ENCODE peak calls at places on chromosomes 5 and 9, in four cellular contexts. K, R, W and T are unnamed samples.

GRCh38 chr5:180589771-180590542 is 1.3 kb downstream of the SCGB3A1 start:
- DNase-seq in R (no peak), W (no peak), K (no peak), T (no peak)

GRCh38 chr9:4967521-4967920 is 17.6 kb upstream of the JAK2 start:
- DNase-seq in K (no peak), R (no peak), W (no peak), T (no peak)

GRCh38 chr5:149990518-149991376 is 9.7 kb downstream of the TIGD6 start:
- DNase-seq in W (peak), K (peak), R (peak), T (no peak)

GRCh38 chr9:23258569-23258968 is 567.5 kb downstream of the ELAVL2 start:
- DNase-seq in K (no peak), R (no peak), W (no peak), T (no peak)

GRCh38 chr5:120564013-120564412 is 99.9 kb downstream of the PRR16 start:
- DNase-seq in R (no peak), K (no peak), W (no peak), T (no peak)

GRCh38 chr5:126972062-126972895 is 58.1 kb downstream of the MARCHF3 start:
- DNase-seq in W (peak), K (no peak), R (no peak), T (no peak)

GRCh38 chr9:93307468-93308157 is 123.7 kb downstream of the WNK2 start:
- DNase-seq in K (peak), W (no peak), R (no peak), T (no peak)

GRCh38 chr5:92562065-92562464 is 1019.0 kb downstream of the NR2F1-AS1 start:
- DNase-seq in W (no peak), K (no peak), R (no peak), T (no peak)

GRCh38 chr5:36728697-36729543 is 122.5 kb downstream of the SLC1A3 start:
- DNase-seq in K (no peak), W (peak), R (no peak), T (no peak)

GRCh38 chr9:78235296-78235770 is 542 bp upstream of the CEP78 start:
- DNase-seq in K (no peak), R (no peak), W (peak), T (no peak)

GRCh38 chr9:129333961-129334743 is 156.1 kb upstream of the IER5L start:
- DNase-seq in R (peak), W (peak), K (peak), T (peak)

GRCh38 chr5:54905942-54906537 is 79.4 kb downstream of the ESM1 start:
- DNase-seq in K (peak), R (no peak), W (peak), T (peak)

GRCh38 chr5:155017610-155018009 is 4.1 kb downstream of the KIF4B start:
- DNase-seq in R (no peak), K (no peak), W (no peak), T (no peak)

GRCh38 chr5:155015239-155015638 is 1.7 kb downstream of the KIF4B start:
- DNase-seq in W (no peak), R (no peak), K (no peak), T (no peak)

GRCh38 chr5:155008669-155009068 is 4.9 kb upstream of the KIF4B start:
- DNase-seq in R (no peak), W (peak), K (no peak), T (no peak)

GRCh38 chr5:155010881-155011280 is 2.7 kb upstream of the KIF4B start:
- DNase-seq in R (no peak), W (no peak), K (no peak), T (no peak)

DNA sequence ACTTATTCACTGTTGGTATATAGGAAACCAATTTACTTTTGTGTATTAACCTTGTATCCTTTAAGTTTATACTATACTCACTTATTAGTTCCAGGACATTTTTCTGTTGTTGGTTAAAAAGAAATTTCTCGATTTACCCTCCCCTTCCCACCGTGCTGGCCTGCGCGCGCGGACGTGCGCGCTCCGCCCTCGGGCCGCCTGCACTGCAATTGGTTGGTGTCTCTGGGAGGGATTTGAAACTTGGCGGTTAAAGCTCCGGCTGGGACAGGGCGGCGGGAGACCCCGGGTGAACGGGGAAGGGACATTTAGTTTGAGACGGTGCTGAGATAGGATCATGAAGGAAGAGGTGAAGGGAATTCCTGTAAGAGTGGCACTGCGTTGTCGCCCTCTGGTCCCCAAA is at the start of gene KIF4B:
- DNase-seq in R (no peak), W (no peak), K (no peak), T (no peak)
- H3K4me3 ChIP-seq in R (no peak), W (no peak), K (no peak), T (no peak)

GRCh38 chr5:172374783-172375182 is 79.5 kb downstream of the SH3PXD2B start:
- DNase-seq in K (no peak), W (no peak), R (no peak), T (no peak)

GRCh38 chr5:172365948-172366608 is 82.5 kb upstream of the UBTD2 start:
- DNase-seq in W (no peak), R (no peak), K (no peak), T (no peak)

GRCh38 chr5:172373680-172374079 is 80.6 kb downstream of the SH3PXD2B start:
- DNase-seq in W (no peak), R (no peak), K (no peak), T (no peak)

GRCh38 chr5:172370237-172370640 is 84.1 kb downstream of the SH3PXD2B start:
- DNase-seq in K (no peak), R (no peak), W (no peak), T (no peak)

GRCh38 chr5:172370648-172371248 is 83.6 kb downstream of the SH3PXD2B start:
- DNase-seq in K (no peak), W (peak), R (no peak), T (no peak)
- TF ChIP-seq CTCF in K (no peak), W (peak), R (peak), T (peak)

GRCh38 chr5:131514316-131515275 is 120.4 kb downstream of the RAPGEF6 start:
- DNase-seq in R (no peak), K (no peak), W (peak), T (no peak)
- H3K4me3 ChIP-seq in R (no peak), K (no peak), W (peak), T (no peak)

DNA sequence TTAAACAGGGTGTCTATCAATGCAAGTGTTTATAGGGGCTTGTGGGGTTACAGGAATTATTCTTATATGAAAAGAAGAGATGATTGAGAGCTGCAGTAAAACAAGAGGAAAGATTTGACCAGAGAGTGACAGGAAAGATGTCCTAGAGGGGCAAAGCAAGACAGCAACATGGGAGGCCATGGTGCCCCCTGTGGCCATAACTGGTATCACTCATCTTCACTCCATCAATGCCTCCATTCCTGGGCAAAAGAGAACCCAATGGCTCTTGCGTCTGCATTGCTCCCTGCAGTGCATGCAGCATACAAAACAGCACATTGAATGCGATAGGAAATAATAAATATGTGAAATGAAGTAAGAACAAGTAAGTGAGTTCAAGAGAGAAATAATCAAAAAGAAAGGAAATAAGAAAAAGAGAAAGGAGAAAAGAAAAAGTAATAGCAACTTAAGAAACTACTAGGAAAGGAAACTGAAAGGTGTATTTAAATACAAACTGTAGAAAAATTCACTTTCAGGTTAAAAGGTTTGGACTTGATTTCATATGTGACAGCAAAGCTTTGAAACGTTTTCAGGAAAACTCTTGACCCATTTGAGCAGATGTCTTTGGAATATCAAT is 206.6 kb downstream of the SEMA5A start:
- DNase-seq in K (no peak), W (no peak), R (no peak), T (no peak)
- TF ChIP-seq CTCF in K (no peak), W (peak), R (peak), T (peak)

DNA sequence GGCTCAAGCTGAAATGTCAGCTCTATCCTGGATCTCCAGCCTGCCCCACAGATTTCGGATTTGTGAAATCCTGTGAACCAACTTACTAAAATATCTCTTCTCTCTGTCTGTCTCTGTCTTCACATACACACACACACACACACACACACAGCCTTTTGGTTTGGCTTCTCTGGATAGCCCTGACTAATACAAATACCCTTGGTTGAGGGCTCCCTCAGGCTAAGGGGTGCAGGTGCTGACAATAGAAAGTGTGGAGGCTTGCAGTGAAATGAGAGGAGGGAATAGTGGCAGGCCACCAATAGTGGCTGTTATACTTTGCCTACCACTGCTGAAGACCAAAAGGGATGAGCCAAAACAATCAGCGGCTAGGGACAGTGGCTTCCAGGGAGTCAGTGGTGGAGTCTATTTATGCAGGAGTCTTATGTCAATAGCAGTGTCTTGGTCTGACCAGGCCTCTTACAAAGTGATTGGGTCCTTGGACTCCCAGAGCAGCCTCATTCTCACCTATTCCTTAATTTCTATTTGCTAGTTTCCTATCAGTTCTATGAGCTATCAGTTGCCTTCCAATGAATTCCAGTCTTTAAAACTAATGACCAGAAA is 93.2 kb upstream of the GAS1 start:
- DNase-seq in W (no peak), R (no peak), K (no peak), T (no peak)
- H3K4me3 ChIP-seq in W (no peak), R (no peak), K (no peak), T (no peak)

GRCh38 chr5:41526699-41527098 is 16.3 kb upstream of the PLCXD3 start:
- DNase-seq in K (no peak), W (no peak), R (no peak), T (no peak)

GRCh38 chr5:41519801-41520200 is 9.4 kb upstream of the PLCXD3 start:
- DNase-seq in W (no peak), K (no peak), R (no peak), T (no peak)

GRCh38 chr5:41527201-41527779 is 16.9 kb upstream of the PLCXD3 start:
- DNase-seq in K (no peak), R (no peak), W (peak), T (peak)

GRCh38 chr5:41522193-41522786 is 11.9 kb upstream of the PLCXD3 start:
- DNase-seq in W (no peak), K (no peak), R (no peak), T (no peak)

DNA sequence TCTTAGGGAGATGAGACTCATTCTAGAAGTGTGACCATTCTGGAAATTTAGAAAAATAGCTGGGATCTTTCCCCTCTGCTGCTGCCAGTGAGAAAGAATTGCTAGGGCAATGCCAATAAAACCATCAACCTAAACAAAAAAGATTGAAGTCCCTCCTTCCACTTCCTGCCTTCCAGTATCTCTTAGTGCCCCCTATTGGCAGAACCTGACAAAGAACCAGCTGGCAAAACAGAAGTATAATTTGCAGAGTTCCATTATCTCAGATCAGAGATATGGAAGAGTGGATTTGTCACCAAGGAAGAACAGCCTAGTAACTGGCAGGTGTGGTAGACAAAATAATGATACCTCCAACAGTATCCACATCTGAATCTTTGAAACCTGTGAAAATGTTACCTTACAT is 13.8 kb upstream of the PLCXD3 start:
- DNase-seq in K (no peak), W (no peak), R (no peak), T (no peak)
- TF ChIP-seq CTCF in K (no peak), W (no peak), R (peak), T (peak)

DNA sequence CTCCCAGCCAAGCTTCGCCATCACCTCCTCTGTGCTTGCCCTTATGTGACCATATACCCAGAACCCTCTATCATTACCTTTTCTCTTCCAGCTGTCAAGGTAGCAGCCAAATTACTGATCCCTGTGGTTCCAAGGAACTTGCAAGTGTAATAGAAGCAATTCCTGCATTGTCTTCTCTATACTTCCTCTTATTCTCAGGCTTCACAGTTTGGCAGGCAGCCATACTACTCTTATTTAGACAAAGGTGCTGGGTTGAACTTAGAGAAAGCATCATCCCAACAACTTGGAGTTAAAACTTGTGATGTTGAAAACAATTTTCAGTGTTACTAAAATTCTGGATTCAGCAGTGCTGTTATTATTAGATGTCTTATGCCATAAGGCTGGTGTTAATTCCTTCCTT is 93.2 kb downstream of the NLN start:
- DNase-seq in K (no peak), W (peak), R (no peak), T (no peak)
- H3K4me3 ChIP-seq in K (no peak), W (no peak), R (no peak), T (no peak)

GRCh38 chr5:132559661-132560060 is 2.9 kb downstream of the RAD50 start:
- DNase-seq in R (no peak), K (no peak), W (no peak), T (no peak)

GRCh38 chr5:132556511-132557424 is at the start of gene RAD50:
- DNase-seq in W (peak), R (peak), K (peak), T (peak)

GRCh38 chr5:132561601-132562000 is 4.8 kb downstream of the RAD50 start:
- DNase-seq in K (no peak), R (no peak), W (no peak), T (no peak)

DNA sequence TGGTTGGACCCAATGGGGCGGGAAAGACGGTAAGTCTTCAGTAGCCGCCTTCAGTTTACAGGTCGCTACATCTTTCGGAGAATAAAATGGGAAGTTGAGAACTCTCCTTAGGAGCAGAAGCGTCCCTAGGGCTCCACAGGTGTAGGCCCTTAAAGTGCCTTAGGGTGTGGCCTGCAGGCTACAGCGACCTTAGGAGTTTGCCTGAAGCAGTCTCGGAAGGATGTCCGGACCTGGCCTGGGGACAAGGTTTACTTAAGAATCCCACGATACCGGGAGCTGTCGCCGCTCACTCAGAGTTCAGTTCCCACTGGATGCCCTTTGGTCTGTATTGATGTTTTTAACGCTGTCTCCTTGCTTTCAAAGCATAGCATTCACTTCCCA is 638 bp downstream of the RAD50 start:
- DNase-seq in W (peak), K (peak), R (peak), T (no peak)
- TF ChIP-seq CTCF in W (no peak), K (no peak), R (no peak), T (no peak)

DNA sequence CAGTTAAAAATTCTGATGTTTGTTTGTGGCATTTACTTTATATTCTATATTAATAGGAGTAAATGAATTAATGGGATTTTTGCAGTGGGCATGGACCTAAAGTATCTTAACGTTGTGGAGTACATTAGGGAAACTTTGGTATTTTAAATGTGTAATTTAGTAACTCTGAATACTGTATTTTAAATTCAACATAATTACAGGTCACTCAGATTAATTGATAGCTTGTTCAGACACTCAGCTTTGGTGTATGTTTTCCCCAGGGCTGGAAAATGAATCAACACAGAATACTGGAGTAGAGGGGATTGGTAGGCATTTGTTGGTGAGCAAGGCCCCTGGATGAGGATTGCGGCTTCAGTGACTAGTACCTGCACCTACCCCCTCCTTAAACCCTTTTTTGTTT is 117.5 kb downstream of the TRIO start:
- DNase-seq in R (no peak), W (no peak), K (no peak), T (no peak)
- H3K4me3 ChIP-seq in R (no peak), W (no peak), K (no peak), T (no peak)

DNA sequence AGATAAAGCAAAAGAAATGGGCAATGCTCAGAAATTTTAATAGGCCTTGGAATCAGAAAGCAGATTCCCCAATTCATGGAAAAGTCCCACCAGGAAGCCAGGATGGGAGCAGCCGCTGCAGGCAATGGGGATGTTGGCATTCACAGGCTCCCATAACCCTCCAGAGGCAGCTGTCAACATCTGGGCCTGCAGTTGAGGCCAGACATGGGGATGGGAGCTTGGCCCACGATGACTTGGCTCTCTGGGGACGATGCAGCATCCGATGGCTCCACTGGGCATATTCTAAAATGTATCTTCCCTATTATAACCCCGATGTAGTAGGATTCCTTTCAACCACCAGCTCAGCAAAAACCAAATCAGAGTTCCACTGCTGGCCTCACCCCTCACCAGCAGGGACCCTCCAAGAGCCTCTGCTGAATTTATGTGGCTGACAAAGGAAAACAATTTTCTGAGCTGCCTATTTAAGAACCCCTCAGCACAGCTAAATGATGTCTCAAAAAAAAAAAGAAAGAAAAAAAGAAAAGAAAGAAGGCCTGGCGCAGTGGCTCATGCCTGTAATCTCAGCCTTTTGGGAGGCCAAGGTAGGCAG is 7.1 kb downstream of the SPRY4 start:
- DNase-seq in W (no peak), R (no peak), K (no peak), T (no peak)
- TF ChIP-seq CTCF in W (peak), R (no peak), K (no peak), T (peak)